ENCODE peak calls at places on chromosome 1, in eight cellular contexts. One of them, this sample, is unnamed.

GRCh38 chr1:200739499-200740290 is 1.0 kb downstream of the CAMSAP2 start:
- DNase-seq in NCI-H1694: no peak
- DNase-seq in fibroblast of lung: peak; percentile 41
- DNase-seq in hippocampal formation: no peak
- DNase-seq in globus pallidus: peak; percentile 43
- DNase-seq in stimulated activated CD8-positive, alpha-beta memory T cell treated with anti-CD3 and anti-CD28 coated beads, Interleukin-4, amount 100 ng/mL, for 24 hours: no peak
- DNase-seq in neural progenitor cell: peak; percentile 79
- DNase-seq in activated T-helper 1 cell treated with anti-CD3 and anti-CD28 coated beads, Interleukin-2, amount 50 U/mL, for 16 hours: no peak
- DNase-seq in this sample: no peak

GRCh38 chr1:41315867-41316266 is 45.4 kb upstream of the FOXO6 start:
- DNase-seq in NCI-H1694: no peak
- DNase-seq in fibroblast of lung: no peak
- DNase-seq in hippocampal formation: no peak
- DNase-seq in globus pallidus: no peak
- DNase-seq in stimulated activated CD8-positive, alpha-beta memory T cell treated with anti-CD3 and anti-CD28 coated beads, Interleukin-4, amount 100 ng/mL, for 24 hours: no peak
- DNase-seq in neural progenitor cell: no peak
- DNase-seq in activated T-helper 1 cell treated with anti-CD3 and anti-CD28 coated beads, Interleukin-2, amount 50 U/mL, for 16 hours: no peak
- DNase-seq in this sample: no peak

GRCh38 chr1:3695326-3696217 is 43.3 kb downstream of the TP73 start:
- DNase-seq in NCI-H1694: peak; percentile 48
- DNase-seq in fibroblast of lung: peak; percentile 11
- DNase-seq in hippocampal formation: no peak
- DNase-seq in globus pallidus: peak; percentile 47
- DNase-seq in stimulated activated CD8-positive, alpha-beta memory T cell treated with anti-CD3 and anti-CD28 coated beads, Interleukin-4, amount 100 ng/mL, for 24 hours: peak; percentile 15
- DNase-seq in neural progenitor cell: peak; percentile 77
- DNase-seq in activated T-helper 1 cell treated with anti-CD3 and anti-CD28 coated beads, Interleukin-2, amount 50 U/mL, for 16 hours: no peak
- DNase-seq in this sample: no peak

GRCh38 chr1:115814685-115815398 is 26.1 kb downstream of the NHLH2 start:
- DNase-seq in NCI-H1694: no peak
- DNase-seq in fibroblast of lung: peak; percentile 8
- DNase-seq in hippocampal formation: no peak
- DNase-seq in globus pallidus: no peak
- DNase-seq in stimulated activated CD8-positive, alpha-beta memory T cell treated with anti-CD3 and anti-CD28 coated beads, Interleukin-4, amount 100 ng/mL, for 24 hours: no peak
- DNase-seq in neural progenitor cell: no peak
- DNase-seq in activated T-helper 1 cell treated with anti-CD3 and anti-CD28 coated beads, Interleukin-2, amount 50 U/mL, for 16 hours: no peak
- DNase-seq in this sample: no peak

GRCh38 chr1:9628541-9629444 is 22.7 kb upstream of the PIK3CD start:
- DNase-seq in NCI-H1694: no peak
- DNase-seq in fibroblast of lung: no peak
- DNase-seq in hippocampal formation: no peak
- DNase-seq in globus pallidus: no peak
- DNase-seq in stimulated activated CD8-positive, alpha-beta memory T cell treated with anti-CD3 and anti-CD28 coated beads, Interleukin-4, amount 100 ng/mL, for 24 hours: peak; percentile 57
- DNase-seq in neural progenitor cell: no peak
- DNase-seq in activated T-helper 1 cell treated with anti-CD3 and anti-CD28 coated beads, Interleukin-2, amount 50 U/mL, for 16 hours: peak; percentile 55
- DNase-seq in this sample: peak; percentile 42

GRCh38 chr1:24888971-24889670 is 41.0 kb downstream of the RUNX3 start:
- DNase-seq in NCI-H1694: no peak
- DNase-seq in fibroblast of lung: peak; percentile 72
- DNase-seq in hippocampal formation: no peak
- DNase-seq in globus pallidus: no peak
- DNase-seq in stimulated activated CD8-positive, alpha-beta memory T cell treated with anti-CD3 and anti-CD28 coated beads, Interleukin-4, amount 100 ng/mL, for 24 hours: no peak
- DNase-seq in neural progenitor cell: no peak
- DNase-seq in activated T-helper 1 cell treated with anti-CD3 and anti-CD28 coated beads, Interleukin-2, amount 50 U/mL, for 16 hours: no peak
- DNase-seq in this sample: no peak

GRCh38 chr1:26190373-26190987 is at the start of gene CATSPER4:
- DNase-seq in NCI-H1694: peak; percentile 16
- DNase-seq in fibroblast of lung: peak; percentile 10
- DNase-seq in hippocampal formation: no peak
- DNase-seq in globus pallidus: no peak
- DNase-seq in stimulated activated CD8-positive, alpha-beta memory T cell treated with anti-CD3 and anti-CD28 coated beads, Interleukin-4, amount 100 ng/mL, for 24 hours: no peak
- DNase-seq in neural progenitor cell: peak; percentile 87
- DNase-seq in activated T-helper 1 cell treated with anti-CD3 and anti-CD28 coated beads, Interleukin-2, amount 50 U/mL, for 16 hours: no peak
- DNase-seq in this sample: no peak

GRCh38 chr1:30329802-30330557 is 393.4 kb downstream of the MATN1 start:
- DNase-seq in NCI-H1694: no peak
- DNase-seq in fibroblast of lung: no peak
- DNase-seq in hippocampal formation: no peak
- DNase-seq in globus pallidus: no peak
- DNase-seq in stimulated activated CD8-positive, alpha-beta memory T cell treated with anti-CD3 and anti-CD28 coated beads, Interleukin-4, amount 100 ng/mL, for 24 hours: no peak
- DNase-seq in neural progenitor cell: no peak
- DNase-seq in activated T-helper 1 cell treated with anti-CD3 and anti-CD28 coated beads, Interleukin-2, amount 50 U/mL, for 16 hours: no peak
- DNase-seq in this sample: no peak

GRCh38 chr1:158818991-158819405 is 12.2 kb upstream of the MNDA start:
- DNase-seq in NCI-H1694: no peak
- DNase-seq in fibroblast of lung: no peak
- DNase-seq in hippocampal formation: peak; percentile 49
- DNase-seq in globus pallidus: no peak
- DNase-seq in stimulated activated CD8-positive, alpha-beta memory T cell treated with anti-CD3 and anti-CD28 coated beads, Interleukin-4, amount 100 ng/mL, for 24 hours: no peak
- DNase-seq in neural progenitor cell: no peak
- DNase-seq in activated T-helper 1 cell treated with anti-CD3 and anti-CD28 coated beads, Interleukin-2, amount 50 U/mL, for 16 hours: no peak
- DNase-seq in this sample: no peak

This sample was measured in central memory CD8-positive, alpha-beta T cell.